ENCODE peak calls at places on chromosomes 7 and 10, in ten cellular contexts. A, G, E, V, H, K, Y, X, R and T are unnamed samples. For H3K9me3, the result is how much of the 10 kb centered on the place peaks cover.

GRCh38 chr10:12628153-12628552 is 278.8 kb downstream of the CAMK1D start:
- DNase-seq in H (no peak), G (no peak), X (no peak), R (no peak), Y (no peak), K (no peak), V (no peak), A (no peak), E (no peak), T (no peak)

GRCh38 chr7:119982884-119983283 is 290.1 kb upstream of the KCND2 start:
- DNase-seq in R (no peak), G (no peak), K (no peak), H (no peak), V (no peak), Y (no peak), X (no peak), E (no peak), A (no peak), T (no peak)

GRCh38 chr10:121772890-121773289 is 154.9 kb downstream of the ATE1 start:
- DNase-seq in R (no peak), G (no peak), E (no peak), H (no peak), Y (no peak), X (no peak), V (no peak), K (no peak), A (no peak), T (no peak)

GRCh38 chr7:94848531-94848930 is 58.9 kb upstream of the PPP1R9A start:
- DNase-seq in H (no peak), R (no peak), G (no peak), A (no peak), X (no peak), V (no peak), Y (no peak), K (no peak), E (peak), T (no peak)

GRCh38 chr10:58696736-58697135 is 184.1 kb downstream of the BICC1 start:
- DNase-seq in R (no peak), K (no peak), Y (no peak), A (no peak), V (no peak), X (no peak), G (no peak), E (no peak), H (no peak), T (no peak)

GRCh38 chr10:11178606-11179221 is 161.0 kb downstream of the CELF2 start:
- DNase-seq in G (no peak), R (no peak), K (no peak), E (no peak), X (peak), V (peak), Y (peak), H (peak), A (peak), T (no peak)

GRCh38 chr10:43196131-43196980 is 58.1 kb downstream of the CSGALNACT2 start:
- DNase-seq in V (no peak), R (no peak), H (no peak), G (peak), E (no peak), Y (no peak), K (peak), X (peak), A (no peak), T (no peak)

GRCh38 chr10:124632064-124632531 is 112.1 kb downstream of the FAM53B start:
- DNase-seq in V (peak), R (peak), X (peak), Y (no peak), H (no peak), A (no peak), K (peak), E (no peak), G (no peak), T (peak)

GRCh38 chr7:152859781-152860191 is 100.2 kb downstream of the ACTR3B start:
- DNase-seq in Y (no peak), H (no peak), K (no peak), A (peak), V (no peak), X (no peak), E (peak), G (no peak), R (no peak), T (no peak)

GRCh38 chr10:69864321-69864720 is 62.6 kb downstream of the COL13A1 start:
- DNase-seq in A (no peak), E (peak), G (no peak), X (no peak), R (no peak), Y (no peak), H (no peak), V (no peak), K (no peak), T (no peak)

GRCh38 chr7:150382123-150382843 is 3.2 kb downstream of the ZNF775 start:
- DNase-seq in G (peak), R (no peak), E (no peak), V (no peak), A (no peak), X (no peak), Y (no peak), H (no peak), K (no peak), T (no peak)

GRCh38 chr10:133123746-133124356 is 36.1 kb downstream of the ADGRA1 start:
- DNase-seq in G (no peak), Y (no peak), A (no peak), K (peak), R (peak), H (no peak), E (no peak), V (no peak), X (no peak), T (no peak)

GRCh38 chr7:128270799-128271411 is 29.8 kb downstream of the LEP start:
- DNase-seq in H (no peak), E (no peak), V (no peak), G (no peak), Y (no peak), R (no peak), X (no peak), A (no peak), K (no peak), T (peak)
- H3K9me3 ChIP-seq in H (under half), E (under half), V (under half), G (under half), Y (under half), R (under half), X (under half), A (under half), K (under half), T (under half)

DNA sequence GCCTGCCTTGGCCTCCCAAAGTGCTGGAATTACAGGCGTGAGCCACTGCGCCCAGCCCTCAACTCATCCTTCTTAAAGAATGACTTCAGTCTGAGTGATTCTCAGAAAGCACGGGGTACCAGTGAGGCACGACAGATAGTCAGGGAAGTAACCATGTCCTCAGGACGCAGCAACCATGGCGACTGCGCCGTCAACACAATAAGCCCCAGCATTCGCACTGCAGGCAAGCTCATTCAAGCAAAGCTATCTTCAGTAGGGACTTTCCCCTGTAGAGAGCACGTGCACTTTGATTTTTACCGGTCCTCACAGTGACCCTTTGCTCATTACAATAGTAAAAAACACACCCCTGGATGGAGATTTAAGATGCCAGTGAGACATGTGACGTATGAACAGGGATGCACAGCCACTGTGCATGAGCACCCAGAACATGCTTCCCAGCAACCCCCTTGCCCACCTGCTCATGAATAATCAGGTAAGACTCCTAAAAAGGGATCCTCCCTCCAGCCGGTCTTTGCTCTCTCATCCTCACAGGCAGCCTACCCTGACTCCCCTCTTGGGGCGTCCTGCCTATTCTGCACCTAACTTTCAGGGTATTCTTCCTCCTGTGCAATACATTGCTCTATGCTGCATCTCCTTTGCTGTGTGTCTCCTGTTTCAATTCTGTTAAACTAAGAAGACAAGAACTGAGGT is 9.1 kb downstream of the WDR86 start:
- DNase-seq in X (no peak), H (no peak), E (no peak), A (peak), G (no peak), K (peak), Y (no peak), R (peak), V (no peak), T (no peak)
- H3K4me3 ChIP-seq in X (no peak), H (no peak), E (no peak), A (peak), G (no peak), K (no peak), Y (no peak), R (no peak), V (no peak), T (no peak)

DNA sequence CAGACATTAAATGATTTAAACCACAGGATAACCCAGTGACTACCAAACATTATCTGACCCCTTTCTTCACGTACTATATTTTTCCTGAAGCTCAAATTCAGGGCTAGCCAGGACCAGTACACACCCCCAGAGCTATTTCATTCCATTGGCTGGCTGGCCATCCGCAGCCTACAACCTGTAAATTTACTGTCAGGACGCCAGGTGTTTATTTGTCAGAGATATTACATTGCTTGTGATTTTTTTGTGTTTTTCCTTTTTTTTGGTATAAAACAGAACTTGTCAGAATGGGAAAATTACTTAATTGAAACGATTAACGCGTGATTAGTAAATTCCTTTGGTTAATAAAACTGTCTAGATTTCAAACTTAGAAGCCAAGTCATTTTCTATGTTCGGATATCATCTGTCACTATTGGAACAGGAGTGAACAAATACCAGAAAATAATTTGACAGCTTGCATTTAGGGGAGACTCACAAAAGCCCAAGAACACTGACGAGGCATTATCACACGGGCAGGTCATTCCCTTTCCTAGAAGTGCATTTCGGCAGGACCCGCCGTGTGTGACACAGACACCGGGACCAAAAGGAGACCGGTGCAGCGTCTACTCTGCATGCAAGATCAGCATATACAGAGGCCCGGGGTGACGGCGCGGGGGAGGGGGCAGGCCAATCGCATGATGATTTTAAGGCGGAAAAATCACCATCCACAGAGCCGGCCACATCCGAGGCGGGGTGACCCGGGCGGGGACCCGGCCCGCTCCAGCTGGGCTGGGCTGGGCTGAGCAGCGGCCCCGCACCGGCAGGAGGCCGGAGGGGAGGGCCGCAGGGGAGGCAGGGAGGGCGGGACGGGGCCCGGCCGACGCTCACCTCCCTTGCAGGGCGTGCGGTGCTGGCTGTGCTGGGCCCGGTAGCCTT is 926 bp downstream of the GLUD1 start:
- DNase-seq in A (peak), Y (peak), X (peak), H (peak), E (peak), V (peak), G (peak), K (peak), R (peak), T (peak)
- H3K9me3 ChIP-seq in A (under half), Y (under half), X (under half), H (under half), E (under half), V (under half), G (under half), K (under half), R (under half), T (under half)

GRCh38 chr10:123150229-123150985 is 2.5 kb downstream of the HMX2 start:
- DNase-seq in H (no peak), R (no peak), E (no peak), G (no peak), V (peak), Y (no peak), A (no peak), X (no peak), K (peak), T (no peak)

GRCh38 chr10:123149162-123149567 is 1.2 kb downstream of the HMX2 start:
- DNase-seq in K (no peak), R (no peak), A (no peak), E (no peak), Y (no peak), V (no peak), H (no peak), X (no peak), G (no peak), T (no peak)

GRCh38 chr10:123153486-123154091 is 613 bp upstream of the BUB3 start:
- DNase-seq in K (no peak), A (no peak), X (no peak), V (no peak), G (no peak), E (no peak), H (no peak), Y (no peak), R (no peak), T (no peak)

GRCh38 chr10:123149568-123150228 is 1.8 kb downstream of the HMX2 start:
- DNase-seq in E (no peak), R (no peak), X (no peak), A (no peak), G (no peak), H (peak), K (peak), V (peak), Y (no peak), T (no peak)

GRCh38 chr10:123150986-123151738 is 3.0 kb upstream of the BUB3 start:
- DNase-seq in G (no peak), H (peak), Y (no peak), X (no peak), R (no peak), V (peak), E (no peak), A (no peak), K (peak), T (no peak)
- H3K4me3 ChIP-seq in G (peak), H (peak), Y (no peak), X (peak), R (no peak), V (no peak), E (no peak), A (no peak), K (peak), T (no peak)

GRCh38 chr7:245574-246295 is 44.2 kb upstream of the FOXL3 start:
- DNase-seq in Y (no peak), K (no peak), A (no peak), E (no peak), R (no peak), G (no peak), V (no peak), H (no peak), X (no peak), T (no peak)
- H3K9me3 ChIP-seq in Y (under half), K (under half), A (under half), E (under half), R (under half), G (under half), V (under half), H (under half), X (under half), T (under half)

GRCh38 chr7:367351-367841 is 77.4 kb downstream of the FOXL3 start:
- DNase-seq in H (no peak), X (no peak), V (no peak), G (peak), R (peak), A (no peak), E (no peak), K (peak), Y (no peak), T (no peak)
- H3K4me3 ChIP-seq in H (no peak), X (no peak), V (no peak), G (no peak), R (no peak), A (no peak), E (no peak), K (no peak), Y (no peak), T (no peak)